ENCODE peak calls at places on chromosomes 4 and X, in four cellular contexts. S is endodermal cell, A is AG04450, O is fibroblast of lung. T is an unnamed sample.

GRCh38 chrX:70293621-70294020 is 3.7 kb downstream of the KIF4A start:
- DNase-seq in A (no peak), O (peak; percentile 16), S (no peak), T (no peak)

GRCh38 chrX:81202413-81202794 is 502 bp downstream of the SH3BGRL start:
- DNase-seq in A (no peak), O (peak; percentile 20), S (peak; percentile 35), T (peak; percentile 15)

GRCh38 chr4:128155231-128155855 is 94.2 kb downstream of the LARP1B start:
- DNase-seq in A (no peak), O (no peak), S (no peak), T (no peak)

GRCh38 chr4:145939241-145939640 is 618 bp upstream of the ZNF827 start:
- DNase-seq in A (no peak), O (peak; percentile 41), S (no peak), T (peak; percentile 23)

GRCh38 chr4:1029957-1030520 is 18.6 kb downstream of the FGFRL1 start:
- DNase-seq in O (no peak), S (peak; percentile 82), A (no peak), T (no peak)

GRCh38 chrX:114210879-114211278 is 373.0 kb upstream of the HTR2C start:
- DNase-seq in A (no peak), S (no peak), O (no peak), T (no peak)

GRCh38 chr4:69156913-69157312 is 57.6 kb downstream of the UGT2B11 start:
- DNase-seq in S (peak; percentile 83), A (no peak), O (no peak), T (peak; percentile 22)

GRCh38 chr4:80967346-80967745 is 63.2 kb upstream of the BMP3 start:
- DNase-seq in O (no peak), A (no peak), S (no peak), T (no peak)

GRCh38 chr4:8500966-8501365 is 60.4 kb downstream of the TRMT44 start:
- DNase-seq in S (no peak), O (no peak), A (no peak), T (no peak)

GRCh38 chr4:107823870-107824366 is 814 bp upstream of the SGMS2 start:
- DNase-seq in O (no peak), A (no peak), S (no peak), T (no peak)

DNA sequence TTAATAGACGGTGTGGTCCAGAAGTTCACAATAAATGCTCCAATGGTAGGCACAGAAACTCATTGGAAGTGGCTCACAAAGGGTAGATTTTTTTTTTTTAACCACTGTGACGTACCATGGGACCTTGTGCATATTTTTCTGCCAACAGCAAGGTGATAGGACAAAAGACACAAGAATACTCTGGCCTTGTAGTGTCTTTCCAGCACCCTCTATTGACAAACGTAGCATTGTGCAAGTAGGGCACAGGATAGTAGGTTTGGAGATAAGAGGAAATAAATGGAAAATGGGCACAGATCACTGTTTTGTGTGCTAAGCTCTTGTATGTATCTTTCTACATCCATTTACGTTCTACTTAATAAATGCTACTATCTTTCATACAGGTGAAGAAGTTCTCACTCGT is 2054.9 kb downstream of the PCDH7 start:
- DNase-seq in A (no peak), O (peak; percentile 0), S (peak; percentile 57), T (peak; percentile 50)
- TF ChIP-seq CTCF in A (no peak), O (no peak), S (peak; percentile 81), T (no peak)

GRCh38 chr4:186759990-186760389 is 36.3 kb upstream of the FAT1 start:
- DNase-seq in S (no peak), O (no peak), A (no peak), T (no peak)

GRCh38 chr4:186755550-186756519 is 32.2 kb upstream of the FAT1 start:
- DNase-seq in S (no peak), A (no peak), O (no peak), T (no peak)

GRCh38 chr4:186760576-186760975 is 36.9 kb upstream of the FAT1 start:
- DNase-seq in A (no peak), S (no peak), O (peak; percentile 86), T (peak; percentile 88)

GRCh38 chr4:186758929-186759682 is 35.5 kb upstream of the FAT1 start:
- DNase-seq in S (no peak), O (no peak), A (no peak), T (no peak)

GRCh38 chr4:186757696-186758330 is 34.2 kb upstream of the FAT1 start:
- DNase-seq in S (no peak), A (no peak), O (no peak), T (no peak)
- H3K4me3 ChIP-seq in S (no peak overlapping the region), A (no peak overlapping the region), O (no peak overlapping the region), T (no peak overlapping the region)

GRCh38 chrX:135295238-135295943 is 13.9 kb upstream of the ETDC start:
- DNase-seq in S (peak; percentile 85), A (peak; percentile 3), O (peak; percentile 51), T (peak; percentile 38)
- TF ChIP-seq CTCF in S (peak; percentile 57), A (peak; percentile 43), O (peak; percentile 12), T (peak; percentile 19)

DNA sequence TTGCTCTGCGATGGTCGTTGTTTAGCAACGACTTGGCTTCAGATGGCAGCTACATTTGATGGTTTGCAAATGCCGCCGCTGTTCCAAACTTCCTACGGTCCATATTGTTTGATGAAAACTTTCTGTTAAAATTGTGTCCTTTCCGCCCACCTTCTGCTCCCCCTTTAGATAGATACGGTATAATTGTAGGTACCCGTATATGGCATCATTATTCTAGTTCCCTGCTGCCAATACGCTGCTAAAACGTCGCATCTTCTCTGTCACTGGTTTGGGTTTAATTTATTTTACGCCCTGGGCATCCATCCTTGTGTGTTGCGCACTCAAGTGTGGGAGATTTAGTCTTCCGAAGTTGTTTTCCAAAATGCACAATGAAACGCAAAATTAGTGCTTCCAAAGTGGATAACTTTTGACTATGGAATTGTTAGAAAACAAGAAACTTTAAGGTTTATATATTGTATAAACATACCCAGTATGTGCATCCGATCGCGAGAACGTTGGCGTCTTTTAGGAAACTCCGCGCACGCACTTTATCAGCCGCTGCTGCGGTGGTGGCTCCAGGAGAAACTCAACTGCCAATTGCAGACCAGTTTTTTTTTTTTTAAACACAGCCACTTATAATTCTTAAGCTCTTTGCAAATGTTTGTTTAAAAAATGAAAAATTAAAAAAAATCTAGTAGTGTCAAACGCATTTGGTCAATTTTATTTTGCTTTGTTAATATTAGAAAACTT is 1.7 kb downstream of the ATOH1 start:
- DNase-seq in A (no peak), S (no peak), O (no peak), T (no peak)
- H3K4me3 ChIP-seq in A (no peak overlapping the region), S (peak overlapping the region; percentile 73), O (no peak overlapping the region), T (no peak overlapping the region)

T was measured in cardiac fibroblast.